ENCODE peak calls at places on chromosome 17, in seven cellular contexts. U is mesothelial cell of epicardium; X is uterus; S is ascending aorta; Y is heart right ventricle; I is lower leg skin; P is activated CD8-positive, alpha-beta T cell treated with anti-CD3 and anti-CD28 coated beads for 36 hours. M is an unnamed sample.

GRCh38 chr17:76623271-76624146 is 20.0 kb downstream of the ST6GALNAC1 start:
- DNase-seq in U (peak), X (peak), S (no peak), Y (peak), I (peak), P (peak), M (peak)

GRCh38 chr17:65855245-65855644 is 293.8 kb upstream of the AXIN2 start:
- DNase-seq in U (no peak), X (no peak), S (no peak), Y (no peak), I (no peak), P (no peak), M (no peak)

GRCh38 chr17:81440511-81441244 is 45.4 kb downstream of the BAHCC1 start:
- DNase-seq in U (no peak), X (no peak), S (no peak), Y (no peak), I (no peak), P (peak), M (no peak)

GRCh38 chr17:75081611-75082540 is 5.9 kb upstream of the SLC16A5 start:
- DNase-seq in U (no peak), X (no peak), S (no peak), Y (no peak), I (no peak), P (no peak), M (no peak)

GRCh38 chr17:49218941-49219913 is 8.7 kb downstream of the ABI3 start:
- DNase-seq in U (no peak), X (no peak), S (no peak), Y (no peak), I (no peak), P (peak), M (peak)

GRCh38 chr17:70775667-70776066 is 606.3 kb downstream of the KCNJ2 start:
- DNase-seq in U (no peak), X (no peak), S (no peak), Y (no peak), I (no peak), P (no peak), M (no peak)

GRCh38 chr17:82230627-82231311 is 1.9 kb downstream of the SLC16A3 start:
- DNase-seq in U (peak), X (peak), S (no peak), Y (peak), I (peak), P (peak), M (peak)

GRCh38 chr17:321386-321941 is 31.1 kb downstream of the RPH3AL start:
- DNase-seq in U (no peak), X (no peak), S (no peak), Y (no peak), I (no peak), P (no peak), M (no peak)

GRCh38 chr17:12316021-12316420 is 295.3 kb downstream of the MAP2K4 start:
- DNase-seq in U (no peak), X (no peak), S (no peak), Y (no peak), I (no peak), P (no peak), M (no peak)

GRCh38 chr17:76831316-76831715 is 36.9 kb upstream of the MGAT5B start:
- DNase-seq in U (no peak), X (no peak), S (no peak), Y (no peak), I (no peak), P (no peak), M (no peak)

GRCh38 chr17:47735139-47735464 is 2.1 kb downstream of the TBX21 start:
- DNase-seq in U (no peak), X (no peak), S (no peak), Y (no peak), I (no peak), P (no peak), M (no peak)

GRCh38 chr17:76549539-76549938 is 9.7 kb downstream of the PRCD start:
- DNase-seq in U (no peak), X (no peak), S (no peak), Y (no peak), I (no peak), P (no peak), M (no peak)

GRCh38 chr17:68457168-68457538 is at the start of gene WIPI1:
- DNase-seq in U (no peak), X (peak), S (peak), Y (peak), I (peak), P (peak), M (no peak)

GRCh38 chr17:31415004-31415454 is 23.6 kb downstream of the RAB11FIP4 start:
- DNase-seq in U (no peak), X (no peak), S (no peak), Y (no peak), I (no peak), P (no peak), M (no peak)
- TF ChIP-seq CTCF in U (no peak), X (no peak), S (no peak), Y (no peak), I (no peak), P (no peak), M (no peak)

GRCh38 chr17:45317113-45317820 is 447 bp upstream of the MAP3K14 start:
- DNase-seq in U (peak), X (peak), S (peak), Y (peak), I (peak), P (peak), M (peak)
- TF ChIP-seq CTCF in U (no peak), X (peak), S (no peak), Y (no peak), I (no peak), P (no peak), M (no peak)

GRCh38 chr17:63082273-63082861 is 116.3 kb downstream of the TANC2 start:
- DNase-seq in U (no peak), X (no peak), S (no peak), Y (no peak), I (no peak), P (no peak), M (no peak)
- TF ChIP-seq CTCF in U (peak), X (no peak), S (peak), Y (peak), I (no peak), P (peak), M (peak)

DNA sequence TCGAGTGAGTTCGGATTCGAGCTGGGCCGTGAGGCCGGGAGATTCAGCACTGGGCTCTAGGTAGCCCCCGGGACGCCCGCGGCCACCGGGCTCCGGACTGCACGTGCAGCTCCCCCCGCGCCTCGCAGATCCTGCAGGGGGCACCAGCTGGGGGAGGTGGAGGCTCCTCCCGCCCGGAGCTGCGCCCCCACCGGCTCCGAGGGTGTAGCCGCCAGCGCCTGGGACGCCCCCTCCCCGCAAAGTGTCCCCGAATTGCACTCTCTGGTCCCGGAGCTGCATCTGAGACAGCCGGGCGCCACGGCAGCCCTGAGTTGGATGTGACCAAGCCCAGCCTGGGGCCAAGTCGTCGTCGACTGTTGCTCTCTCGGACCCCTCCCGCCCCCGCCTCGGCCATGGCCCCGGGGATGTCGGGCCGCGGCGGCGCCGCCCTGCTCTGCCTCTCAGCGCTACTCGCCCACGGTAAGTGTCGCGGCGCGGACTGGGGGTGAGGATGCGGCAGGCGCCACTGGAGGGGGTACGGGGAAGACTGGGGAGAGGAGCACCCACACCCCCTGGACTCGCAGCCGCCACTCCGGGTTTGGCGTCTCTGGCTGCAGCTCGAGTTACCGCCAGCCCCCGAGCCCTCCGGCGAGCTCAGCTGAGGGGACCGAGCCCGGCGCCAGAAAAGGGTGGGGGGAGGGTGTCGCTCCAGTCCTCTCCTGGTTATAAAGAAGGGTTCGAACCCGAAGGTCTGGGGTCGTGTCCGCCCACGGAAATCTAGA is 1.5 kb downstream of the TMEM132E start:
- DNase-seq in U (no peak), X (no peak), S (no peak), Y (no peak), I (no peak), P (peak), M (peak)
- TF ChIP-seq CTCF in U (no peak), X (no peak), S (no peak), Y (no peak), I (no peak), P (no peak), M (no peak)

GRCh38 chr17:36755586-36755985 is 154.2 kb downstream of the MRM1 start:
- DNase-seq in U (no peak), X (no peak), S (no peak), Y (no peak), I (no peak), P (peak), M (no peak)
- TF ChIP-seq CTCF in U (no peak), X (no peak), S (no peak), Y (no peak), I (no peak), P (peak), M (peak)

GRCh38 chr17:8754890-8755289 is 3.5 kb downstream of the SPDYE4 start:
- DNase-seq in U (no peak), X (no peak), S (no peak), Y (no peak), I (no peak), P (no peak), M (no peak)

GRCh38 chr17:8757189-8757588 is 1.2 kb downstream of the SPDYE4 start:
- DNase-seq in U (no peak), X (no peak), S (no peak), Y (no peak), I (no peak), P (no peak), M (no peak)

GRCh38 chr17:8755590-8756255 is 2.6 kb downstream of the SPDYE4 start:
- DNase-seq in U (no peak), X (no peak), S (no peak), Y (no peak), I (no peak), P (no peak), M (no peak)

GRCh38 chr17:8753136-8753975 is 5.0 kb downstream of the SPDYE4 start:
- DNase-seq in U (no peak), X (no peak), S (no peak), Y (no peak), I (no peak), P (no peak), M (no peak)

GRCh38 chr17:8753976-8754440 is 4.3 kb downstream of the SPDYE4 start:
- DNase-seq in U (no peak), X (no peak), S (no peak), Y (no peak), I (no peak), P (no peak), M (no peak)
- TF ChIP-seq CTCF in U (no peak), X (no peak), S (peak), Y (no peak), I (no peak), P (peak), M (peak)

GRCh38 chr17:29857823-29858222 is 72.2 kb downstream of the SSH2 start:
- DNase-seq in U (no peak), X (no peak), S (no peak), Y (no peak), I (no peak), P (no peak), M (no peak)

GRCh38 chr17:29855686-29856085 is 74.3 kb downstream of the SSH2 start:
- DNase-seq in U (no peak), X (no peak), S (no peak), Y (no peak), I (no peak), P (no peak), M (no peak)
- TF ChIP-seq CTCF in U (no peak), X (no peak), S (no peak), Y (no peak), I (no peak), P (no peak), M (no peak)

GRCh38 chr17:42609182-42609813 is at the start of the genes RETREG3 and TUBG1:
- DNase-seq in U (peak), X (peak), S (peak), Y (peak), I (peak), P (peak), M (peak)
- TF ChIP-seq CTCF in U (no peak), X (peak), S (peak), Y (peak), I (no peak), P (no peak), M (peak)

M was measured in upper lobe of right lung.